ENCODE peak calls at places on chromosome 19, in eight cellular contexts. Q is endodermal cell; T is colonic mucosa; Y is psoas muscle; F is cardiac muscle cell; E is CD8-positive, alpha-beta T cell; I is upper lobe of left lung; J is aorta. G is an unnamed sample.

GRCh38 chr19:31976775-31977536 is 368.5 kb upstream of the ZNF507 start:
- DNase-seq in I (no peak), Q (peak; percentile 21), E (no peak), J (no peak), T (no peak), Y (no peak), F (no peak), G (no peak)

GRCh38 chr19:41174297-41174928 is 18.6 kb upstream of the CYP2S1 start:
- DNase-seq in Q (peak; percentile 15), T (peak; percentile 86), E (no peak), I (no peak), J (no peak), F (no peak), Y (no peak), G (no peak)

GRCh38 chr19:14673088-14673487 is 1.6 kb downstream of the ADGRE3 start:
- DNase-seq in Y (no peak), Q (no peak), E (no peak), T (no peak), F (no peak), I (no peak), J (no peak), G (no peak)

GRCh38 chr19:18762125-18763023 is 28.7 kb downstream of the COMP start:
- DNase-seq in J (peak; percentile 73), Y (peak; percentile 69), F (peak; percentile 31), E (no peak), I (peak; percentile 93), Q (no peak), T (peak; percentile 94), G (peak; percentile 96)

GRCh38 chr19:53865918-53866696 is 1.6 kb upstream of the MYADM start:
- DNase-seq in I (peak; percentile 72), Y (peak; percentile 83), E (peak; percentile 71), T (peak; percentile 82), J (peak; percentile 88), Q (peak; percentile 87), F (peak; percentile 90), G (no peak)

GRCh38 chr19:3977242-3978143 is 6.6 kb upstream of the DAPK3 start:
- DNase-seq in T (no peak), J (no peak), E (no peak), Y (peak; percentile 25), Q (peak; percentile 78), F (no peak), I (no peak), G (no peak)

GRCh38 chr19:51507640-51508058 is 6.0 kb upstream of the SIGLEC12 start:
- DNase-seq in I (no peak), E (no peak), T (no peak), Y (no peak), J (no peak), Q (no peak), F (no peak), G (no peak)

GRCh38 chr19:51921949-51922348 is 5.3 kb upstream of the ZNF613 start:
- DNase-seq in T (no peak), Q (peak; percentile 49), Y (no peak), E (no peak), J (no peak), I (no peak), F (no peak), G (no peak)

GRCh38 chr19:54329476-54330165 is 9.3 kb downstream of the LILRA4 start:
- DNase-seq in Y (no peak), F (no peak), T (no peak), I (no peak), Q (no peak), J (no peak), E (no peak), G (no peak)

GRCh38 chr19:11519138-11519537 is 9.8 kb downstream of the ECSIT start:
- DNase-seq in Q (no peak), J (no peak), I (no peak), Y (no peak), E (no peak), T (no peak), F (no peak), G (no peak)

DNA sequence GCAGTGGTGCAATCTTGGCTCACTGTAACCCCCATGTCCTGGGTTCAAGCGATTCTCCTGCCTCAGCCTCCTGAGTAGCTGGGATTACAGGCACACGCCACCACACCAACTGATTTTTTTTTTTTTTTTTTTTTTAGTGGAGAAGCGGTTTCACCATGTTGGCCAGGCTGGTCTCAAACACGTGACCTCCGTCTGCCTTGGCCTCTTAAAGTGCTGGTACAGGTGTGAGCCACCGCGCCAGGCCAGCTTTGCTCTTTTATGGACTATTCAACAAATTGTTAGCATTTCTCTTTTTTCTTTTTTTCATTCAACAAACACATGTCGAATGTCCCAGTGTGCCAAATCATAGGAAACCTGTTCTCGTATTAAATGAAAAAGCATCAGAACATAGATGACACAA is 99.6 kb downstream of the INSR start:
- DNase-seq in Q (no peak), Y (no peak), F (no peak), J (no peak), T (no peak), E (no peak), I (no peak), G (no peak)
- H3K4me1 ChIP-seq in Q (no peaks in the 10 kb centered on the region), Y (peaks cover 23% of the 10 kb centered on the region), F (no peaks in the 10 kb centered on the region), J (no peaks in the 10 kb centered on the region), T (no peaks in the 10 kb centered on the region), E (peaks cover 39% of the 10 kb centered on the region), I (peaks cover 15% of the 10 kb centered on the region), G (no peaks in the 10 kb centered on the region)

GRCh38 chr19:35088514-35088913 is 27.1 kb upstream of the FXYD3 start:
- DNase-seq in T (no peak), Y (no peak), E (no peak), J (no peak), F (no peak), I (no peak), Q (no peak), G (no peak)

GRCh38 chr19:35087393-35087792 is 28.2 kb upstream of the FXYD3 start:
- DNase-seq in J (no peak), Q (no peak), I (no peak), T (no peak), E (no peak), Y (no peak), F (no peak), G (no peak)

GRCh38 chr19:35090795-35091214 is 24.8 kb upstream of the FXYD3 start:
- DNase-seq in I (no peak), F (no peak), E (no peak), J (no peak), T (no peak), Q (peak; percentile 80), Y (no peak), G (no peak)

GRCh38 chr19:35090160-35090794 is 25.3 kb upstream of the FXYD3 start:
- DNase-seq in J (no peak), Q (peak; percentile 84), Y (peak; percentile 41), F (peak; percentile 77), E (peak; percentile 34), I (peak; percentile 65), T (peak; percentile 68), G (no peak)

GRCh38 chr19:35089554-35089953 is 26.1 kb upstream of the FXYD3 start:
- DNase-seq in F (no peak), J (no peak), Y (no peak), I (no peak), Q (no peak), E (no peak), T (no peak), G (no peak)
- H3K27ac ChIP-seq in F (no peak overlapping the region), J (no peak overlapping the region), Y (no peak overlapping the region), I (no peak overlapping the region), Q (no peak overlapping the region), E (no peak overlapping the region), T (no peak overlapping the region), G (no peak overlapping the region)

DNA sequence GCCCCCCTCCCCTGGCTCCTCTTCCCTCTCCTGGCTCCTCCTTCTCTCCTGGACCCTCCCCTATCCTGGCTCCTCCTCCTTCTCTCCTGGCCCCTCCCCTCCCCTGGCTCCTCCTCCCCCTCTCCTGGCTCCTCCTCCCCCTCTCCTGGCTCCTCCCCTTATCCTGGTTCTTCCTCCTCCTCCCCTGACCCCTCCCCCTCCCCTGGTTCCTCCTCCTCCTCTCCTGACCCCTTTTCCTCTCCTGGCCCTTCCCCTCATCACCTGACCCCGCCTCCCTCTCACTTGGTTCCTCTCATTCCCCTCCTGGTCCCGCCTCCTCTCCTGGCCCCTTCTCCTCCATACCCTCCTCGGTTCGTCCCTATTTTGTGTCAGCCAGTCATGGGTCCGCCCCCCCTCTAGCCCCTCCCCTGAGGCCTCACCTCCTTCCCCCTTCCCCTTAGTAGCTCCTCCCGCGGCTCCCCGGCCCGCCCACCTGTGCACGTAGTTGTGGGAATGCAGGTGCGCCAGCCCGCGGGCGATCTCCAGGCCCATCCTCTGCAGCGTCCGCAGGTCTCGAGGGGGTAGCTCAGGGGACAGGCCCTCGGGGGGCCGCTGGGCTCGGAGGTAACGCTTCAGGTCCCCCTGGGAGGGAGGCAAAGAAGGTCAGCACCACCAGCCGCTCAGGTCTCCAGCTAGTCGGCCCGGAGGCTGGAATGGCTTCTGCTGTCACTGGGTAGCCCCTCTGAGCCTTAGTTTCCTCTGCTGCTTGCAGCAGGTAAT is 9.5 kb downstream of the LMTK3 start:
- DNase-seq in T (peak; percentile 89), Q (peak; percentile 100), Y (no peak), J (peak; percentile 86), E (peak; percentile 73), I (peak; percentile 97), F (peak; percentile 94), G (peak; percentile 99)
- H3K4me3 ChIP-seq in T (no peak overlapping the region), Q (peak overlapping the region; percentile 74), Y (no peak overlapping the region), J (no peak overlapping the region), E (peak overlapping the region; percentile 14), I (peak overlapping the region; percentile 49), F (peak overlapping the region; percentile 19), G (peak overlapping the region; percentile 11)

DNA sequence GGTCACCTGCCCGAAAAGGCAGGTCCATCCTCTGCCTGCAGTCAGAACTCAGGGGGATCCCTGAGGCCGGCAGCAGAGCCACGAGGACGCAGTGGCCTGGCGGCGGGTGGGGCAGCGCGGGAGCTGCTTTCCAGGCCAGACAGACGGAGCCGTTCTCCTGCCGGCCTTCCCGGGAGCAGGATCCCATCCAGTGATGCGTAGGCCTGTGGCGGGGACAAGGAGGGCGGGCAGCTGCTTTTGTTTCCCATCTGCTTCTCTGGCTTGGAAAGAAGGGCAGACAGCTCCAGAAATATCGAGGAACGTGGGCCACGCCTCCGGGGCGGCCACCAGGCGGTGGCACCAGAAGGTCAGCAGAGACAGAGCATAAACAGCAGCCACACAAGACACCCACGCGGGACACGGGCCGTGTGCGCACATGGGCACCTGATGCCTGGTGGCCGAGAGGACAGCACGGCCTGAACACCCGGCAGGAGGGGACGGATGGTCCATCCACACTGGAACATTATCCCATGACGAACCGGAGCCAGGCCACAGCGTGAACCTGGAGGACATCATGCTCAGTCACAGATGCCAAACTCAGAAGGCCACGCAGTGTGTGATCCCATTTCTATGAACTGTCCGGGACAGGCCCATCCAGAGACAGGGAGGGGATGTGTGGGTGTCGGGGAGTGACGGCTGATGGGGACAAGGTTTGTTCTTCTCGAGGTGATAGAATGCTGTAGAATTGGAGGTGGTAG is 13.9 kb upstream of the MKNK2 start:
- DNase-seq in T (peak; percentile 47), Q (no peak), I (peak; percentile 35), F (no peak), J (peak; percentile 58), E (no peak), Y (peak; percentile 83), G (no peak)
- H3K4me1 ChIP-seq in T (peaks cover 19% of the 10 kb centered on the region), Q (peaks cover under 1% of the 10 kb centered on the region), I (peaks cover 31% of the 10 kb centered on the region), F (peaks cover 13% of the 10 kb centered on the region), J (no peaks in the 10 kb centered on the region), E (peaks cover 25% of the 10 kb centered on the region), Y (peaks cover 43% of the 10 kb centered on the region), G (peaks cover 9% of the 10 kb centered on the region)

GRCh38 chr19:49186108-49186507 is 28.5 kb downstream of the TRPM4 start:
- DNase-seq in F (no peak), E (no peak), J (no peak), Q (no peak), I (no peak), T (no peak), Y (no peak), G (no peak)

GRCh38 chr19:49182848-49183375 is 25.3 kb downstream of the TRPM4 start:
- DNase-seq in Y (no peak), E (no peak), T (no peak), J (no peak), F (no peak), I (no peak), Q (peak; percentile 45), G (no peak)

GRCh38 chr19:49180659-49181058 is 23.1 kb downstream of the TRPM4 start:
- DNase-seq in J (no peak), Q (no peak), Y (no peak), F (no peak), T (no peak), I (no peak), E (no peak), G (no peak)
- H3K27ac ChIP-seq in J (no peak overlapping the region), Q (no peak overlapping the region), Y (no peak overlapping the region), F (no peak overlapping the region), T (no peak overlapping the region), I (no peak overlapping the region), E (no peak overlapping the region), G (no peak overlapping the region)

G was measured in RWPE2.